ENCODE peak calls at places on chromosomes 1 and 21, in seven cellular contexts. T is fibroblast of pulmonary artery, V is spleen, Z is sigmoid colon, P is NB4, I is GM12864, N is tibial nerve. D is an unnamed sample.

GRCh38 chr1:56063461-56063860 is 515.9 kb downstream of the PLPP3 start:
- DNase-seq in T (peak), V (no peak), Z (no peak), P (no peak), I (no peak), N (no peak), D (no peak)

GRCh38 chr1:201582261-201582951 is 43.5 kb downstream of the NAV1 start:
- DNase-seq in T (peak), V (peak), Z (peak), P (no peak), I (no peak), N (peak), D (peak)

GRCh38 chr1:22579541-22580155 is 16.4 kb downstream of the EPHA8 start:
- DNase-seq in T (no peak), V (no peak), Z (no peak), P (no peak), I (no peak), N (no peak), D (no peak)

GRCh38 chr1:203281851-203282661 is 23.3 kb upstream of the BTG2 start:
- DNase-seq in T (no peak), V (no peak), Z (peak), P (no peak), I (no peak), N (no peak), D (no peak)

GRCh38 chr1:197116156-197116555 is 30.3 kb downstream of the ASPM start:
- DNase-seq in T (no peak), V (no peak), Z (no peak), P (no peak), I (no peak), N (no peak), D (no peak)

GRCh38 chr1:24724345-24725208 is 20.7 kb upstream of the CLIC4 start:
- DNase-seq in T (peak), V (no peak), Z (no peak), P (no peak), I (no peak), N (no peak), D (peak)

GRCh38 chr1:55575571-55576279 is 360.6 kb upstream of the USP24 start:
- DNase-seq in T (no peak), V (no peak), Z (peak), P (no peak), I (no peak), N (peak), D (no peak)

GRCh38 chr1:160814316-160814715 is 18.3 kb downstream of the LY9 start:
- DNase-seq in T (no peak), V (no peak), Z (no peak), P (no peak), I (no peak), N (no peak), D (no peak)

GRCh38 chr1:192516776-192517297 is 58.7 kb upstream of the RGS1 start:
- DNase-seq in T (no peak), V (no peak), Z (no peak), P (peak), I (peak), N (no peak), D (no peak)

GRCh38 chr1:66840929-66841328 is 39.9 kb upstream of the INSL5 start:
- DNase-seq in T (no peak), V (no peak), Z (no peak), P (no peak), I (no peak), N (no peak), D (no peak)

GRCh38 chr1:172547071-172547470 is 14.1 kb downstream of the SUCO start:
- DNase-seq in T (no peak), V (no peak), Z (no peak), P (no peak), I (no peak), N (no peak), D (no peak)

GRCh38 chr1:178126790-178127189 is 32.9 kb downstream of the RASAL2 start:
- DNase-seq in T (peak), V (no peak), Z (no peak), P (peak), I (no peak), N (no peak), D (peak)

GRCh38 chr1:230254265-230254664 is 171.9 kb downstream of the PGBD5 start:
- DNase-seq in T (no peak), V (no peak), Z (no peak), P (no peak), I (no peak), N (no peak), D (no peak)

GRCh38 chr1:204479387-204480136 is 15.0 kb downstream of the PIK3C2B start:
- DNase-seq in T (no peak), V (no peak), Z (no peak), P (no peak), I (no peak), N (no peak), D (no peak)

GRCh38 chr1:24966724-24967346 is 36.8 kb upstream of the RUNX3 start:
- DNase-seq in T (peak), V (peak), Z (peak), P (peak), I (no peak), N (no peak), D (peak)

GRCh38 chr1:94316183-94316582 is 78.8 kb upstream of the ARHGAP29 start:
- DNase-seq in T (no peak), V (no peak), Z (no peak), P (no peak), I (no peak), N (no peak), D (no peak)

GRCh38 chr1:42259059-42259738 is 75.8 kb downstream of the FOXJ3 start:
- DNase-seq in T (peak), V (no peak), Z (no peak), P (no peak), I (peak), N (peak), D (peak)

GRCh38 chr1:96090134-96090533 is 631.5 kb upstream of the PTBP2 start:
- DNase-seq in T (peak), V (no peak), Z (no peak), P (no peak), I (no peak), N (no peak), D (no peak)

GRCh38 chr1:62325076-62325475 is 5.8 kb upstream of the KANK4 start:
- DNase-seq in T (peak), V (no peak), Z (no peak), P (no peak), I (no peak), N (no peak), D (no peak)

GRCh38 chr1:159421821-159422220 is 10.2 kb upstream of the OR10J4 start:
- DNase-seq in T (no peak), V (no peak), Z (no peak), P (no peak), I (no peak), N (no peak), D (no peak)

GRCh38 chr1:20787775-20788488 is 825 bp upstream of the HP1BP3 start:
- DNase-seq in T (peak), V (no peak), Z (no peak), P (peak), I (no peak), N (no peak), D (peak)

GRCh38 chr1:66944330-66945274 is 19.8 kb downstream of the MIER1 start:
- DNase-seq in T (peak), V (peak), Z (peak), P (no peak), I (no peak), N (peak), D (peak)

GRCh38 chr1:84019217-84019616 is 20.3 kb upstream of the TTLL7 start:
- DNase-seq in T (no peak), V (no peak), Z (no peak), P (no peak), I (no peak), N (no peak), D (no peak)

GRCh38 chr1:195597929-195598328 is 1010.3 kb downstream of the KCNT2 start:
- DNase-seq in T (no peak), V (no peak), Z (no peak), P (no peak), I (no peak), N (no peak), D (no peak)

GRCh38 chr1:15684468-15685283 is 556 bp downstream of the PLEKHM2 start:
- DNase-seq in T (peak), V (peak), Z (peak), P (peak), I (no peak), N (no peak), D (no peak)

GRCh38 chr1:171257207-171258052 is 9.1 kb downstream of the FMO1 start:
- DNase-seq in T (peak), V (peak), Z (peak), P (no peak), I (no peak), N (peak), D (no peak)

GRCh38 chr1:3011631-3012510 is 9.4 kb upstream of the ACTRT2 start:
- DNase-seq in T (no peak), V (peak), Z (peak), P (no peak), I (no peak), N (no peak), D (no peak)

GRCh38 chr1:178344513-178345077 is 152.2 kb downstream of the CLEC20A start:
- DNase-seq in T (peak), V (no peak), Z (no peak), P (peak), I (no peak), N (no peak), D (peak)

GRCh38 chr1:20446796-20447195 is 39.2 kb downstream of the CAMK2N1 start:
- DNase-seq in T (peak), V (no peak), Z (no peak), P (no peak), I (no peak), N (no peak), D (no peak)

GRCh38 chr21:38989745-38990423 is 184.2 kb downstream of the ETS2 start:
- DNase-seq in T (peak), V (no peak), Z (peak), P (no peak), I (no peak), N (no peak), D (peak)

DNA sequence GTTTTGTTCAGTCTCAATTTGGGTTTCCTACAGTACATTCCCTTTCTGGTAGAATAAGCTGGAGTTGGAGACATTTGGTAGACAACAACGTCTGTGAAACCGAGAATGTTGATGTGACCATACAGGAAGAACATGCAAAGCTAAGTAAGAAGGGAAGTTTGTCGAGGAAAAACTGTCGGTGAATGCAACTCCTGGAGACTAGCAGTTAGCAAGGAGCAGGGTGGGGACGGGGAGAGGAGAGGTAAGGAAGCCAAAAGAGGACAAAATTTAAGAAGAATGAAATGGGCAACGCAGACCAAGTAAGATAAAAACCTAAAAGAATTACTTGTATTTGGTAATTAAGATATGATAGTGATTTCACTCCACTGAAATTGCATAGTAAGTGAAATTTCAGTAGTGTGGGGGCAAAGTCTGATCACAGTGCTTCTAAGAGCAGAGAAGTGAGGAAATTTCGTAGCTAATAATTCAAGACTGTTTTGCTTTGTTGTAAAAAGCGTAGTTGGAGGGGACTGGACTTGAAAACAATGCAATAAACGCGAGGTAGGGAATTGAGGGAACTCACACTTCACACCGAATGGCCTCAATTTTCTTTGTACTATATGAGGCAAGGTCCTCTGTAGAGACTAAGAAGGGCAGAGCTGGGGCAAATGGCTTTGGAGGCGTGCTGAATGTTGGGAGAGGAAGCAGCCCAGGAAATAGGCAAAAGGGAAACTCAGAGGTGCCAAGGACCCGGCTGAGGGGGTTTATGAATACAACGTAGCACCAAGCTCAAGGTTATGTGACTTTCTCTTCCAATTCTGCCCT is 768 bp upstream of the GIPC2 start:
- DNase-seq in T (no peak), V (no peak), Z (no peak), P (no peak), I (no peak), N (no peak), D (no peak)
- H3K4me3 ChIP-seq in T (no peak), V (peak), Z (peak), P (no peak), I (no peak), N (peak), D (peak)

DNA sequence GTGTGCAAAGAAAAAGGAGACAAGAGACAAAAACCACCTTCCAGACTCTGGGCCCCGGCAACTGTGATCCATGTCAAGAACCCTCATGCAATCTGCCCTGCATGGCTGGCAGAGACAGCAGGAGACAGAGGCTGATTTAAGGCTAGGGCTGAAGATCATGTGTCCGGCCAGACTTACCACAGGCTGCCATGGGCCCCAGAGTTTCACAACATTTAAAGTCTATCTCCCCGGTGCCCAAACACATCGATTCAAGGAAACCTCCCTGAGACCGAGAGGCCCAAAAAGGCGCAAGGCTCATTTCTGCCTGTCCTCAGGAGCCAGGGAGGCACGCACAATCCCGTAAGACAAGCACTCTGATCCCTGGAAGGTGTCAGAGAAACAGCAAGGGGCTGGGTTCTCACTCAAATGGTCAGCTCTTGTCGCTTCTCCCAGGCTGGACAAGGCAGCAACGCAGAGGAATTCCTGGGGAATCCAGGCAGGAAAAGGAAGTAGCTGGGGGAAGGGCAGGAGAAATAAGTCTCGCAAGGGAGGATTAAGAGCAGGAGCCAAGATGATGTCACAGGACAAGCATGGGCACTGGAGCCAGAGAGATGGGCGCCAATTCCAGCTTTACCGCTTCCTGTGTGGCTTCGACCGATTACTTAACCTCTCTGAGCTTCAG is 70.7 kb downstream of the SSBP3 start:
- DNase-seq in T (peak), V (no peak), Z (peak), P (peak), I (no peak), N (peak), D (peak)
- H3K4me3 ChIP-seq in T (peak), V (no peak), Z (peak), P (no peak), I (no peak), N (peak), D (peak)

GRCh38 chr1:31505884-31506497 is 70.3 kb upstream of the TINAGL1 start:
- DNase-seq in T (peak), V (no peak), Z (no peak), P (peak), I (peak), N (no peak), D (peak)
- H3K4me3 ChIP-seq in T (no peak), V (no peak), Z (no peak), P (no peak), I (no peak), N (no peak), D (no peak)

GRCh38 chr1:245096330-245097066 is 58.3 kb upstream of the KIF26B start:
- DNase-seq in T (no peak), V (no peak), Z (no peak), P (peak), I (no peak), N (no peak), D (no peak)

GRCh38 chr1:245099401-245099800 is 55.4 kb upstream of the KIF26B start:
- DNase-seq in T (no peak), V (no peak), Z (no peak), P (no peak), I (no peak), N (no peak), D (no peak)

GRCh38 chr1:245095903-245096302 is 58.9 kb upstream of the KIF26B start:
- DNase-seq in T (no peak), V (no peak), Z (no peak), P (no peak), I (no peak), N (no peak), D (no peak)

GRCh38 chr1:245094954-245095353 is 59.8 kb upstream of the KIF26B start:
- DNase-seq in T (no peak), V (no peak), Z (no peak), P (no peak), I (no peak), N (no peak), D (no peak)

DNA sequence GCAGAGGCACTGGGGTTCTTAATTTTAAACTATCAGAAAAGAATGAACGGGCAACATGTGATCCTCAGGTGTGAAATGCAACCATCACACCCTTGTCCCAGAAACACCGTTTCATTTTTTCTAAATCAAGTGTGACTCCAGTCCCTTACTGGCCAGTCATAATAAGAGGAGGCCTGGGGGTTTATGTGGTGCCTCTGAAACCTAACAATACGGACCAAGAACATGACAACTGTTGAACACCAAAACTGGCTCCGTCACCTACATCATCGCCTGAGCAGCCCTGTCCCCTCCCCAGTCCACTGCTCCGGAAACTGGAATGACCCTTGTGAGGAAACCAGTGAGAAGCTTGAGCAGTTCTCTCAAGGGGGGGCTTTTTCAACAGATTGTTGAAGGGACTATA is 55.9 kb upstream of the KIF26B start:
- DNase-seq in T (no peak), V (no peak), Z (no peak), P (no peak), I (no peak), N (no peak), D (no peak)
- H3K4me3 ChIP-seq in T (no peak), V (no peak), Z (no peak), P (no peak), I (no peak), N (no peak), D (no peak)

DNA sequence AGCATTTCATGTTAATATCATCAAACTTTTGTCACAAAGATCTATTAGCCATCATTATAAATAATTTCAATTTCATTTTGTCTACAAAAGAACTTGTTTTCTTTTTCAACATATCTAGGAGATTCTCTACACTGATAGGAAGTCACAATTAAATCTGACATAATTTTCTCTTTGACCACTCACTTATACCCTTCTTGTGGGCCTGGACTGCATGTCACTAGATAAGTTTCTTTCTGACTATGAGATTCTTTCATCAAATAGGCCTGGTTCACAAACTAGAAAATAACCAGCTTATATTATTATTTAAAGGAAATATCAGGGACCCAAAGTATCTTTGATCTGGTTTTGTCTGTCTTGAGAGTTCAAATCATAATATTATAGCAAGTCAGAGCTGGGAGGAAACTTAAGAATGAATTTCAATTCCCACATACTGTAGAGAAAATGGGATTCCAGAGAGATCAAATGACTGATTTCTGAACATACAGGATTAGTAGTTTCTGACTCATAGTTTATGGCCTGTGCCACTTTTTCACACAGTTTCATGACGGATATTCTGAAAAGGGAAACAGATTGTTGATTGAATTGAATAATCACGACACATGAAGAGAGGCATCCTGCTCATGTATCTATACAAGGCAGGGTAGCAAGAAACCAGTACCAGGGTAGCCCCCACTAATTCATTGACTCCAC is 355.8 kb downstream of the GPATCH2 start:
- DNase-seq in T (peak), V (no peak), Z (no peak), P (no peak), I (peak), N (no peak), D (peak)
- H3K4me3 ChIP-seq in T (peak), V (no peak), Z (no peak), P (no peak), I (no peak), N (no peak), D (no peak)

DNA sequence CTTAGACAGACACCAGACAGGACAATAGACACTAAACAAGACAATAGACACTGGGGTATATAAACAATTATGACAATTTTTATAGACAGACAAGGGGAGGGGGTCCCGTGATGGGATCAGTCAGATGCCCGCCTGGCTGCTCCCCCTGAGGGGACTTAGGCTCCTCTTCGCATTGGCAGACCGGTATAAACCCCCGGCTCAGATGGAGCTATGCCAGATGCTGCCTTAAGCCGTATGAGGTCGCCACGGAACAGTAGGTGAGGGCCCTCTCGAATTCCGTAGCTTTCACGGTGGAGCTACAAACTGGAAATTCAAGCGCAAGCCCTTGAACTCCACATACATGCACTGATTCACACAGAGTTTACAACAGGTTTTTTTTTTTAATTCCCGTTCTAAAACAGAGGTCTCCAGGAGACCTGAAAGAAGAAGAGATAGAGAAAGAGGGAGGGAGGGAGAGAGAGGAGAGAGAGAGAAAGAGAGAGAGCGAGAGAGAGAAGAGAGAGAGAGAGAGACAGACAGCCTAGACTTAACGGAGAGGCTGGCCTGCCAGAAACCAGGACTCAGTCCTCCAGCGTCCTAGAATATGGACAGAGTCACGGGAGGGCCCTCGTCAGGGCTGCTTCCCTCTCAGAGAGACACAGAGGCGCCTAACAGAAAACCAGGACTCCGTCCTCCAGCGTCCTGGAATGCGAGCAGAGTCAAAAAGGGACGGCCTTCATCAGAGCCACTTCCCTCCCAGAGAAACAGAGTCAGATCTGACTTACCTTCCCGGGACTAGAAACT is 24.4 kb upstream of the TMEM54 start:
- DNase-seq in T (peak), V (no peak), Z (no peak), P (no peak), I (no peak), N (no peak), D (no peak)
- H3K4me3 ChIP-seq in T (no peak), V (no peak), Z (peak), P (no peak), I (no peak), N (no peak), D (no peak)